ENCODE peak calls at places on chromosomes 16 and 17, in nine cellular contexts. S, N, Y, E, D, G, A, Q and J are unnamed samples.

GRCh38 chr16:50520451-50521245 is 27.5 kb upstream of the NKD1 start:
- DNase-seq in E (no peak), S (no peak), G (no peak), N (no peak), A (no peak), Q (peak), Y (no peak), D (no peak), J (no peak)

GRCh38 chr16:4415538-4416199 is 727 bp downstream of the CORO7 start:
- DNase-seq in G (peak), S (no peak), A (no peak), Q (no peak), D (no peak), Y (no peak), N (peak), E (peak), J (peak)

GRCh38 chr17:8880466-8880865 is 13.0 kb upstream of the PIK3R6 start:
- DNase-seq in N (no peak), A (no peak), S (no peak), Y (no peak), D (no peak), Q (no peak), G (no peak), E (no peak), J (no peak)

GRCh38 chr17:19755821-19756510 is 7.9 kb upstream of the ALDH3A1 start:
- DNase-seq in Y (no peak), G (no peak), D (no peak), A (no peak), S (no peak), E (no peak), N (no peak), Q (no peak), J (no peak)

GRCh38 chr17:79811036-79811887 is 14.4 kb upstream of the CBX8 start:
- DNase-seq in E (no peak), G (no peak), N (peak), A (no peak), Y (peak), Q (no peak), S (peak), D (peak), J (no peak)

GRCh38 chr17:44086364-44087311 is 16.1 kb downstream of the G6PC3 start:
- DNase-seq in G (peak), S (no peak), E (no peak), Q (peak), Y (peak), A (no peak), D (no peak), N (peak), J (no peak)

GRCh38 chr16:66660422-66661209 is 35.9 kb downstream of the CMTM4 start:
- DNase-seq in S (no peak), A (no peak), Y (peak), D (peak), G (no peak), E (no peak), N (no peak), Q (peak), J (no peak)

GRCh38 chr16:17351471-17352045 is 119.2 kb downstream of the XYLT1 start:
- DNase-seq in G (no peak), E (no peak), N (no peak), D (no peak), A (no peak), Y (no peak), Q (no peak), S (no peak), J (no peak)

GRCh38 chr16:50381679-50382440 is 13.1 kb upstream of the BRD7 start:
- DNase-seq in D (no peak), E (no peak), A (no peak), G (no peak), S (no peak), Q (no peak), Y (no peak), N (no peak), J (no peak)

GRCh38 chr17:16314189-16314588 is 39.1 kb downstream of the CENPV start:
- DNase-seq in G (no peak), N (no peak), D (no peak), Q (no peak), E (no peak), Y (no peak), A (no peak), S (no peak), J (no peak)

GRCh38 chr17:65933290-65933689 is 258.6 kb downstream of the CEP112 start:
- DNase-seq in A (no peak), S (no peak), D (no peak), Q (no peak), G (no peak), E (no peak), Y (no peak), N (no peak), J (no peak)

GRCh38 chr16:85181739-85182129 is 69.5 kb upstream of the CIBAR2 start:
- DNase-seq in A (no peak), E (no peak), N (no peak), D (no peak), Y (no peak), Q (no peak), G (no peak), S (no peak), J (no peak)

GRCh38 chr17:81510798-81511549 is 1.6 kb downstream of the ACTG1 start:
- DNase-seq in Y (no peak), G (no peak), Q (peak), D (no peak), E (no peak), S (no peak), N (peak), A (no peak), J (peak)

GRCh38 chr17:81387235-81388060 is 7.8 kb upstream of the BAHCC1 start:
- DNase-seq in N (peak), Q (no peak), E (no peak), A (no peak), S (no peak), Y (peak), D (no peak), G (peak), J (no peak)

GRCh38 chr16:57526498-57526897 is 9.9 kb downstream of the CCDC102A start:
- DNase-seq in Y (no peak), G (no peak), D (no peak), Q (no peak), E (no peak), A (no peak), N (no peak), S (no peak), J (no peak)

GRCh38 chr16:55672471-55672870 is 16.7 kb downstream of the SLC6A2 start:
- DNase-seq in D (no peak), S (no peak), Y (no peak), N (no peak), E (no peak), G (no peak), A (no peak), Q (peak), J (no peak)

GRCh38 chr16:78184554-78185183 is 85.2 kb downstream of the WWOX start:
- DNase-seq in E (no peak), N (no peak), G (no peak), Q (no peak), Y (peak), D (peak), A (no peak), S (peak), J (no peak)

GRCh38 chr17:353838-354234 is 1.2 kb upstream of the RPH3AL start:
- DNase-seq in S (no peak), Q (no peak), N (no peak), Y (no peak), D (no peak), E (no peak), A (no peak), G (no peak), J (no peak)

GRCh38 chr16:79723583-79724168 is 123.1 kb upstream of the MAF start:
- DNase-seq in Y (no peak), E (no peak), S (no peak), G (no peak), A (no peak), Q (no peak), N (no peak), D (no peak), J (no peak)

GRCh38 chr17:19958023-19958422 is 19.6 kb downstream of the AKAP10 start:
- DNase-seq in S (no peak), A (no peak), G (no peak), Q (peak), E (no peak), N (no peak), D (no peak), Y (no peak), J (no peak)

GRCh38 chr16:6165330-6165984 is 1067.9 kb upstream of the EEF2KMT start:
- DNase-seq in Y (no peak), D (no peak), G (no peak), Q (peak), A (no peak), N (no peak), E (no peak), S (no peak), J (peak)

GRCh38 chr17:60392845-60393702 is 1.1 kb upstream of the USP32 start:
- DNase-seq in Q (peak), S (peak), N (peak), D (peak), A (no peak), E (no peak), G (peak), Y (peak), J (peak)

GRCh38 chr16:67943619-67944503 is at the start of gene LCAT:
- DNase-seq in D (no peak), Y (no peak), S (no peak), Q (no peak), G (no peak), E (no peak), N (no peak), A (no peak), J (no peak)

GRCh38 chr16:55660026-55660425 is 4.2 kb downstream of the SLC6A2 start:
- DNase-seq in N (no peak), S (no peak), Y (no peak), A (no peak), Q (no peak), D (no peak), E (no peak), G (no peak), J (no peak)

GRCh38 chr16:11024333-11025053 is 80.1 kb downstream of the CLEC16A start:
- DNase-seq in Y (no peak), G (no peak), E (no peak), A (no peak), S (no peak), D (no peak), Q (no peak), N (no peak), J (no peak)

GRCh38 chr17:47095268-47095667 is 93.8 kb downstream of the CDC27 start:
- DNase-seq in A (no peak), Q (no peak), N (no peak), S (no peak), G (no peak), Y (no peak), E (no peak), D (no peak), J (no peak)

GRCh38 chr16:5412721-5413120 is 315.1 kb upstream of the EEF2KMT start:
- DNase-seq in Q (no peak), Y (no peak), N (no peak), E (no peak), D (no peak), A (no peak), S (no peak), G (no peak), J (no peak)

GRCh38 chr16:85357924-85358505 is 245.7 kb upstream of the CIBAR2 start:
- DNase-seq in Q (no peak), G (no peak), E (no peak), Y (no peak), A (no peak), S (no peak), D (no peak), N (no peak), J (no peak)

GRCh38 chr17:32484041-32484461 is 2.7 kb upstream of the CDK5R1 start:
- DNase-seq in D (no peak), E (no peak), N (no peak), Q (no peak), Y (no peak), A (no peak), S (no peak), G (no peak), J (no peak)

GRCh38 chr16:30948956-30949654 is at the start of gene ORAI3:
- DNase-seq in Y (peak), S (no peak), A (no peak), G (no peak), N (peak), D (no peak), E (no peak), Q (peak), J (peak)

GRCh38 chr16:68298907-68299515 is 11.7 kb downstream of the SLC7A6OS start:
- DNase-seq in S (no peak), D (no peak), G (no peak), E (no peak), A (no peak), N (no peak), Y (no peak), Q (peak), J (no peak)

GRCh38 chr17:30388321-30389179 is 9.8 kb downstream of the CPD start:
- DNase-seq in A (no peak), Q (no peak), D (no peak), E (no peak), S (no peak), N (no peak), Y (no peak), G (no peak), J (no peak)

GRCh38 chr16:89391-90302 is 11.6 kb downstream of the MPG start:
- DNase-seq in Y (no peak), N (no peak), S (no peak), A (no peak), E (no peak), G (no peak), Q (no peak), D (no peak), J (no peak)

GRCh38 chr17:79189264-79189663 is 114.6 kb downstream of the ENGASE start:
- DNase-seq in G (no peak), S (no peak), N (no peak), A (no peak), D (no peak), Y (no peak), Q (no peak), E (no peak), J (no peak)

GRCh38 chr17:17971431-17972125 is 622 bp downstream of the TOM1L2 start:
- DNase-seq in A (no peak), Y (no peak), G (no peak), N (no peak), Q (peak), E (peak), D (no peak), S (no peak), J (no peak)

GRCh38 chr16:15041260-15042011 is 14.4 kb downstream of the NTAN1 start:
- DNase-seq in D (no peak), E (no peak), S (no peak), Q (no peak), G (no peak), A (no peak), N (no peak), Y (no peak), J (no peak)

GRCh38 chr17:38579934-38580333 is 25.8 kb downstream of the SRCIN1 start:
- DNase-seq in D (peak), N (no peak), G (no peak), S (peak), Q (peak), Y (peak), E (no peak), A (no peak), J (peak)

GRCh38 chr16:27217256-27217655 is 13.9 kb downstream of the KDM8 start:
- DNase-seq in N (no peak), Q (no peak), D (no peak), S (no peak), E (no peak), Y (no peak), G (no peak), A (no peak), J (no peak)

GRCh38 chr17:31405941-31406371 is 14.5 kb downstream of the RAB11FIP4 start:
- DNase-seq in E (no peak), Q (no peak), S (no peak), Y (no peak), G (no peak), D (no peak), A (no peak), N (no peak), J (no peak)